ENCODE peak calls at places on chromosomes 11 and 22, in four cellular contexts. O is AG09319, V is foreskin fibroblast, J is stomach. N is an unnamed sample.

GRCh38 chr11:420054-420910 is 5.5 kb upstream of the SIGIRR start:
- DNase-seq in O (no peak), V (no peak), J (no peak), N (peak)

GRCh38 chr11:78615724-78616123 is 41.1 kb upstream of the NARS2 start:
- DNase-seq in O (no peak), V (no peak), J (no peak), N (no peak)

GRCh38 chr11:61955031-61955415 is 4.9 kb downstream of the BEST1 start:
- DNase-seq in O (peak), V (peak), J (no peak), N (peak)

GRCh38 chr11:119433369-119433749 is 10.4 kb upstream of the THY1 start:
- DNase-seq in O (no peak), V (peak), J (no peak), N (no peak)

GRCh38 chr22:48592488-48592887 is 1235.2 kb downstream of the BRD1 start:
- DNase-seq in O (no peak), V (no peak), J (no peak), N (peak)

GRCh38 chr11:78256962-78257361 is 68.2 kb downstream of the USP35 start:
- DNase-seq in O (peak), V (peak), J (peak), N (peak)

GRCh38 chr11:114199051-114199450 is 97.1 kb upstream of the NNMT start:
- DNase-seq in O (no peak), V (no peak), J (no peak), N (no peak)

GRCh38 chr11:45590743-45591142 is 74.7 kb downstream of the CHST1 start:
- DNase-seq in O (no peak), V (no peak), J (no peak), N (no peak)

GRCh38 chr22:34475886-34476285 is 555.6 kb upstream of the LARGE1 start:
- DNase-seq in O (no peak), V (no peak), J (no peak), N (no peak)

GRCh38 chr11:121807051-121807450 is 309.0 kb downstream of the BLID start:
- DNase-seq in O (no peak), V (no peak), J (no peak), N (no peak)

GRCh38 chr22:48079505-48080295 is 1317.2 kb downstream of the TBC1D22A start:
- DNase-seq in O (no peak), V (no peak), J (no peak), N (no peak)

GRCh38 chr11:107801641-107802040 is 56.9 kb downstream of the SLC35F2 start:
- DNase-seq in O (no peak), V (no peak), J (no peak), N (no peak)

GRCh38 chr11:198236-198806 is 5.4 kb downstream of the SCGB1C1 start:
- DNase-seq in O (no peak), V (no peak), J (peak), N (no peak)

GRCh38 chr11:127006311-127006710 is 5.7 kb upstream of the KIRREL3 start:
- DNase-seq in O (no peak), V (no peak), J (no peak), N (no peak)

GRCh38 chr11:70066628-70067027 is 11.5 kb upstream of the ANO1 start:
- DNase-seq in O (no peak), V (no peak), J (no peak), N (no peak)

GRCh38 chr11:8209208-8209807 is 40.5 kb upstream of the RIC3 start:
- DNase-seq in O (no peak), V (no peak), J (peak), N (peak)

GRCh38 chr11:32080381-32080980 is 10.4 kb upstream of the RCN1 start:
- DNase-seq in O (no peak), V (no peak), J (no peak), N (no peak)

GRCh38 chr11:128772814-128773213 is 78.9 kb downstream of the FLI1 start:
- DNase-seq in O (no peak), V (no peak), J (peak), N (peak)

GRCh38 chr22:41672780-41673509 is 15.7 kb downstream of the SNU13 start:
- DNase-seq in O (no peak), V (no peak), J (no peak), N (no peak)

GRCh38 chr11:123381817-123382554 is 48.1 kb upstream of the GRAMD1B start:
- DNase-seq in O (no peak), V (no peak), J (no peak), N (no peak)

GRCh38 chr11:86978756-86979608 is 23.8 kb upstream of the FZD4 start:
- DNase-seq in O (no peak), V (no peak), J (no peak), N (no peak)

GRCh38 chr11:49442669-49443068 is 234.3 kb upstream of the FOLH1 start:
- DNase-seq in O (no peak), V (no peak), J (no peak), N (no peak)

GRCh38 chr22:49810363-49811013 is 17.2 kb downstream of the BRD1 start:
- DNase-seq in O (no peak), V (no peak), J (no peak), N (no peak)

GRCh38 chr11:57491371-57492061 is 24.0 kb downstream of the SLC43A1 start:
- DNase-seq in O (no peak), V (no peak), J (peak), N (peak)

GRCh38 chr22:21652547-21653545 is 10.7 kb downstream of the SDF2L1 start:
- DNase-seq in O (no peak), V (no peak), J (no peak), N (no peak)

GRCh38 chr11:63489879-63490278 is 1.1 kb downstream of the PLAAT5 start:
- DNase-seq in O (no peak), V (no peak), J (no peak), N (no peak)

GRCh38 chr11:113189909-113190667 is 124.3 kb upstream of the TTC12 start:
- DNase-seq in O (peak), V (peak), J (no peak), N (no peak)

GRCh38 chr11:46492540-46492939 is 101.0 kb upstream of the CHRM4 start:
- DNase-seq in O (no peak), V (no peak), J (no peak), N (peak)

GRCh38 chr22:49499433-49500075 is 328.1 kb downstream of the BRD1 start:
- DNase-seq in O (no peak), V (no peak), J (no peak), N (no peak)

GRCh38 chr22:40479126-40479800 is 108.9 kb downstream of the SGSM3 start:
- DNase-seq in O (no peak), V (no peak), J (no peak), N (no peak)

GRCh38 chr11:68324241-68324640 is 11.8 kb downstream of the LRP5 start:
- DNase-seq in O (no peak), V (no peak), J (no peak), N (no peak)

GRCh38 chr11:80930038-80930437 is 1489.2 kb upstream of the TENM4 start:
- DNase-seq in O (no peak), V (no peak), J (no peak), N (no peak)

GRCh38 chr22:44098966-44099530 is 74.9 kb downstream of the PARVB start:
- DNase-seq in O (no peak), V (no peak), J (no peak), N (no peak)

GRCh38 chr11:118939948-118940598 is 14.3 kb upstream of the BCL9L start:
- DNase-seq in O (no peak), V (no peak), J (no peak), N (no peak)

GRCh38 chr11:120707098-120707497 is 195.6 kb downstream of the GRIK4 start:
- DNase-seq in O (no peak), V (no peak), J (no peak), N (no peak)

GRCh38 chr11:121236115-121237001 is 56.2 kb upstream of the SC5D start:
- DNase-seq in O (no peak), V (no peak), J (no peak), N (no peak)

GRCh38 chr11:73315288-73316020 is 7.4 kb downstream of the ARHGEF17 start:
- DNase-seq in O (no peak), V (no peak), J (no peak), N (no peak)

GRCh38 chr11:58958500-58958899 is 19.2 kb downstream of the GLYATL1 start:
- DNase-seq in O (no peak), V (no peak), J (peak), N (no peak)

GRCh38 chr11:134098566-134099184 is 29.8 kb downstream of the JAM3 start:
- DNase-seq in O (no peak), V (no peak), J (no peak), N (no peak)
- TF ChIP-seq CTCF in O (no peak), V (no peak), J (peak), N (no peak)

GRCh38 chr11:100631316-100631715 is 55.8 kb upstream of the ARHGAP42 start:
- DNase-seq in O (no peak), V (no peak), J (no peak), N (no peak)
- TF ChIP-seq CTCF in O (no peak), V (no peak), J (no peak), N (no peak)

GRCh38 chr11:47536925-47537324 is 16.0 kb downstream of the CELF1 start:
- DNase-seq in O (no peak), V (no peak), J (no peak), N (no peak)
- TF ChIP-seq CTCF in O (no peak), V (no peak), J (no peak), N (no peak)

DNA sequence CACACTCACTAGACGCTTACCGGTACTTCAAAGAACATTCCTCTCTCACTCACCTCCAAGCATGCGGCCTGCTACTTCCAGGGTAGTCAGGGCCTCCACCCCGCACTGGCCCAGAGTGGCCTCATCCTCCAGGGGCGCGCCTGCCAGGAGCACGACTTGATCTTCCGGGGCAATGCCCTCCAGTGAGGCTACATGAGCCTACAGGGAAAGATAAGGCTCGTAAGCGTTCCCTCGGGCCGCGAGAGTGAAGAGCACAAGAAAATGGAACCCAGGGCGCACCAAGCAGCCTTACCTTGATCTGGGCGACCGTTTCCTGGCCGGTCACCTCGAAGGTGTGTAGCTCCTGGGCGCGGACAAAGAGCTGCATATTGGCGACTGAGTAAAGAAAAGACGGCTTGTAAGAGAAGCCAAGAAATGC is 478 bp downstream of the FAU start:
- DNase-seq in O (no peak), V (no peak), J (no peak), N (peak)
- TF ChIP-seq CTCF in O (no peak), V (no peak), J (no peak), N (no peak)

DNA sequence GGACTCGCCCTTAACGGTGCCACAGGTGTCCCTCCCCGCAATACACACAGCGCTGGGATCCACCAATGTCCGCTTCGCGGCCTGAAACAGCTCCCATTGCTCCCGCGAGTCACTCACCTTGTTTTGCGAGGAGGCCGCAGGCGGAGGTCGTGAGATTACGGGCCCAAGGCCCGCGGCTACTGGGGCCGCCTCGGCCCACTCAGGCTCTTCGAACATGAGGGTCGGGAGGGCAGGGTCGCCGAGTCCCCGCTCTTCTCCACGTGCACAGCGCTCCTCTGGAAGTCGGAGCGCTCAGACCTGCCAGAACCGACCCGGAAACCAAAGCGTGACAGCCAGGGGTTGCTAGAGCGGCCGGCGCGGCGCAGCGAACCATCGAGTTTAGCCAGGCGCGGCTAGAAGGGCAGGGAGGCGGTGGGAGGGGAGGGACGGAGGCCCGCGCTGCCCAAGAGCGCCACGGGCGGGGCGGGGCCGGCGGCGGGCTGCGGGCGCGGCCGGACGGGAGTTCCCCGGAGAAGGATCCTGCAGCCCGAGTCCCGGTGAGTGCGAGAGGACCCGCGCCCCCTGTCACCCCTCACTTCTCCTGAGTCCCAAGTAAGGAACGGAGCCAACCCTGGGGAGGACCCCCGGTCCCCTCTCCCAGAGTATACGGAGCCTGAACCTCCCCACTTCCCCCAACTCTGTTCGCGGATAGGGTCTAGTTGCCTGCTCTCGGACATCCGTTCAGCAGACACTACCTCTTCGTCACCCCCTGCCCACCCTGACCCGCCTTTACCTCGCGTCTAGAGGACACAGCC is at the start of the genes ILK and RRP8:
- DNase-seq in O (peak), V (peak), J (peak), N (peak)
- TF ChIP-seq CTCF in O (peak), V (no peak), J (peak), N (no peak)

DNA sequence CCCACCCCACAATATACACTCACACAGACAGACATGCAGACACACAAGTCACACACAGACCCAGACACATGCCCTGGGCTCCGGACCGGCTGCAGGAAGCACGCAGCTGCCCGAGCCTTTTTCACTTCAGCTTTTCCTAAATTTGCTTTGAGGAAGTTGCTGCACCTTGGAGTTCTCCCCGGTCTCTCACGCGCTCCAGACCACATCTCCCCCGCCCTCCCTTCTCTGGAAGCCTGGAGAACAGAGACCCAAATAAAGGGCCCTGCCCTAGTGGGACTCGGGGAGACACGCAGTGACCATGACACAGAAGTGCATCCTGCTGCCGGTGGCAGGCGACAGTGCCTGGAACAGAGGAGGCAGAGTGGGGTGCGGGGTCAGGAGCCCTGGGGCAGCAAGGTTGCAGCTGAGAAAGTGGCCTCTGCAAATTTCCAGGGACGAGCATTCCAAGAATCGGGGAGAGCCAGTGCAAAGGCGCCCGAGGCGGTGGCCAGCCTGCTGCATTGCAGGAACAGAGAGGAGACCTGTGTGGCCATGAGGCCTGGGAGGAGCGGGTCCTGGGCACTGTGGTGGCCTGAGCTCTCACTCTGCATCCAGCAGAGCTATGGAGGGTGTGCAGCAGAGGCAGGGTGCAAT is 19.1 kb downstream of the RPL3 start:
- DNase-seq in O (no peak), V (no peak), J (no peak), N (peak)
- TF ChIP-seq CTCF in O (no peak), V (no peak), J (no peak), N (no peak)

GRCh38 chr11:35711173-35711910 is 48.8 kb downstream of the TRIM44 start:
- DNase-seq in O (no peak), V (no peak), J (no peak), N (no peak)
- TF ChIP-seq CTCF in O (no peak), V (no peak), J (no peak), N (no peak)

GRCh38 chr22:38951734-38952133 is 5.7 kb upstream of the APOBEC3A start:
- DNase-seq in O (no peak), V (no peak), J (no peak), N (no peak)

GRCh38 chr22:38949889-38950405 is 7.5 kb upstream of the APOBEC3A start:
- DNase-seq in O (no peak), V (no peak), J (no peak), N (peak)

GRCh38 chr22:38948181-38948940 is 9.0 kb upstream of the APOBEC3A start:
- DNase-seq in O (no peak), V (no peak), J (no peak), N (no peak)

GRCh38 chr22:38952382-38952993 is 4.9 kb upstream of the APOBEC3A start:
- DNase-seq in O (no peak), V (no peak), J (no peak), N (no peak)

DNA sequence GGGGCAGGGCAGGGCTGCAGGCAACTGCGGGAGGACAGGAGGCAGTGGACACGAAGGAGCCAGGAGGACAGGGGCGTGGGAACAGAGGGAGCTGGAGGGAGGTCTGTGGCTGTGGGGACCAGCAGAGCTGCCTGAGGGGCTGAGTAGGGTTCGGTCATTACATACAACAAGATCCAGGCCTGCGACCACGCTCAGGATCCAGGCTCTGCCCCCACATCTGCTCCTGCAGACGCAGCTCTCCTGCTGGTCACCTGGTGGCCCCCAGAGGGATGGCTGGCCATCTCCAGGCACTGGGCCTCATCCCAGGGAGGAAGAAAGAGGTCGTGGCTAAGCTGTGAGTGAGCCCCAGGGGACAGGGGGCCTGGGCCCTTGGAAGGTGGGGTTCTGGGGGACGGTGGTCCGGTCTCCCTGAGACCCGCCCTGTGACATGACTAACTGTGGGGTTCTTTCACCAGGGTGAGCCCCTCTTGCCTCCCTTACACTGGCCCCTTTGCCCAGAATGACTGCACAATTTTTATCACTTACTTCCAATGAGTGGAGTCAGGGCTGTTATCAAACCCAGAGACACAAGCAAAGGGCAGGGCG is 6.8 kb upstream of the APOBEC3A start:
- DNase-seq in O (no peak), V (no peak), J (no peak), N (no peak)
- TF ChIP-seq CTCF in O (no peak), V (no peak), J (no peak), N (no peak)

GRCh38 chr22:38834215-38834953 is 9.4 kb downstream of the NPTXR start:
- DNase-seq in O (no peak), V (no peak), J (no peak), N (no peak)
- TF ChIP-seq CTCF in O (no peak), V (no peak), J (no peak), N (no peak)

N was measured in mucosa of descending colon.